ENCODE peak calls at places on chromosome 17, in six cellular contexts. One of them, this sample, is unnamed.

GRCh38 chr17:38896373-38896954 is 26.6 kb downstream of the LASP1 start:
- DNase-seq in NCI-H510A: no peak
- DNase-seq in GM19239: no peak
- DNase-seq in HT1080: no peak
- DNase-seq in epithelial cell of esophagus: no peak
- DNase-seq in memory B cell: no peak
- DNase-seq in this sample: no peak

GRCh38 chr17:82910770-82911169 is 70.9 kb upstream of the ZNF750 start:
- DNase-seq in NCI-H510A: no peak
- DNase-seq in epithelial cell of esophagus: no peak
- DNase-seq in memory B cell: no peak
- DNase-seq in GM19239: no peak
- DNase-seq in HT1080: no peak
- DNase-seq in this sample: no peak

GRCh38 chr17:72719582-72720493 is 372.6 kb downstream of the SLC39A11 start:
- DNase-seq in GM19239: no peak
- DNase-seq in NCI-H510A: no peak
- DNase-seq in HT1080: peak
- DNase-seq in memory B cell: no peak
- DNase-seq in epithelial cell of esophagus: peak
- DNase-seq in this sample: no peak

GRCh38 chr17:35738519-35739133 is 7.2 kb downstream of the RASL10B start:
- DNase-seq in HT1080: no peak
- DNase-seq in memory B cell: no peak
- DNase-seq in epithelial cell of esophagus: no peak
- DNase-seq in GM19239: no peak
- DNase-seq in NCI-H510A: no peak
- DNase-seq in this sample: no peak

GRCh38 chr17:57868007-57868774 is 18.3 kb upstream of the MRPS23 start:
- DNase-seq in HT1080: peak
- DNase-seq in GM19239: peak
- DNase-seq in epithelial cell of esophagus: peak
- DNase-seq in memory B cell: peak
- DNase-seq in NCI-H510A: no peak
- DNase-seq in this sample: peak

GRCh38 chr17:4072487-4073157 is 70.2 kb downstream of the ZZEF1 start:
- DNase-seq in memory B cell: no peak
- DNase-seq in NCI-H510A: no peak
- DNase-seq in epithelial cell of esophagus: no peak
- DNase-seq in GM19239: no peak
- DNase-seq in HT1080: no peak
- DNase-seq in this sample: no peak

GRCh38 chr17:4919511-4920047 is 12.5 kb upstream of the GP1BA start:
- DNase-seq in NCI-H510A: no peak
- DNase-seq in HT1080: no peak
- DNase-seq in GM19239: no peak
- DNase-seq in memory B cell: no peak
- DNase-seq in epithelial cell of esophagus: no peak
- DNase-seq in this sample: no peak

GRCh38 chr17:33514369-33514768 is 221.3 kb upstream of the ASIC2 start:
- DNase-seq in HT1080: no peak
- DNase-seq in NCI-H510A: no peak
- DNase-seq in GM19239: no peak
- DNase-seq in memory B cell: no peak
- DNase-seq in epithelial cell of esophagus: no peak
- DNase-seq in this sample: no peak

GRCh38 chr17:18026408-18026776 is 12.6 kb downstream of the ATPAF2 start:
- DNase-seq in GM19239: no peak
- DNase-seq in epithelial cell of esophagus: peak
- DNase-seq in HT1080: peak
- DNase-seq in memory B cell: no peak
- DNase-seq in NCI-H510A: no peak
- DNase-seq in this sample: peak

GRCh38 chr17:50009282-50009681 is 14.3 kb upstream of the DLX3 start:
- DNase-seq in GM19239: no peak
- DNase-seq in HT1080: no peak
- DNase-seq in epithelial cell of esophagus: no peak
- DNase-seq in memory B cell: no peak
- DNase-seq in NCI-H510A: no peak
- DNase-seq in this sample: no peak

GRCh38 chr17:21232033-21232749 is 18.2 kb upstream of the TMEM11 start:
- DNase-seq in GM19239: no peak
- DNase-seq in memory B cell: no peak
- DNase-seq in epithelial cell of esophagus: no peak
- DNase-seq in NCI-H510A: no peak
- DNase-seq in HT1080: no peak
- DNase-seq in this sample: no peak

GRCh38 chr17:5971969-5972368 is 98.2 kb upstream of the WSCD1 start:
- DNase-seq in HT1080: no peak
- DNase-seq in GM19239: no peak
- DNase-seq in epithelial cell of esophagus: no peak
- DNase-seq in memory B cell: no peak
- DNase-seq in NCI-H510A: no peak
- DNase-seq in this sample: peak

This sample was measured in NCI-H69.